ENCODE peak calls at places on chromosomes 4 and X, in nine cellular contexts. O is left ventricle myocardium inferior; Z is cardiac muscle cell; W is effector memory CD4-positive, alpha-beta T cell; H is iPS DF 6.9; G is stimulated activated CD4-positive, alpha-beta T cell treated with anti-CD3 and anti-CD28 coated beads, Interleukin-1b, Interleukin-23, amount 100 ng/mL, for 24 hours; J is T-cell; V is RKO; X is fibroblast of pulmonary artery. E is an unnamed sample.

GRCh38 chrX:40460926-40461325 is 119.8 kb upstream of the ATP6AP2 start:
- DNase-seq in O (no peak), Z (no peak), W (no peak), H (no peak), G (no peak), J (no peak), V (no peak), X (no peak), E (no peak)

GRCh38 chrX:101265869-101266428 is 25.2 kb downstream of the TAF7L start:
- DNase-seq in O (no peak), Z (no peak), W (no peak), H (no peak), G (no peak), J (no peak), V (peak; percentile 13), X (peak; percentile 58), E (no peak)

GRCh38 chr4:41692717-41693345 is 55.7 kb downstream of the PHOX2B start:
- DNase-seq in O (peak; percentile 19), Z (peak; percentile 73), W (no peak), H (peak; percentile 29), G (no peak), J (peak; percentile 2), V (peak; percentile 66), X (peak; percentile 70), E (peak; percentile 63)

GRCh38 chr4:143335979-143336827 is 473 bp upstream of the GAB1 start:
- DNase-seq in O (peak; percentile 94), Z (peak; percentile 93), W (no peak), H (peak; percentile 54), G (no peak), J (no peak), V (peak; percentile 80), X (peak; percentile 93), E (peak; percentile 92)

GRCh38 chr4:104815593-104816156 is 321.0 kb upstream of the CXXC4 start:
- DNase-seq in O (no peak), Z (no peak), W (no peak), H (no peak), G (no peak), J (no peak), V (peak; percentile 4), X (no peak), E (no peak)

GRCh38 chr4:151163855-151164254 is 64.4 kb downstream of the RPS3A start:
- DNase-seq in O (no peak), Z (no peak), W (no peak), H (no peak), G (no peak), J (no peak), V (no peak), X (no peak), E (no peak)

GRCh38 chrX:151973851-151974335 is 583 bp downstream of the GABRE start:
- DNase-seq in O (peak; percentile 37), Z (peak; percentile 2), W (no peak), H (no peak), G (no peak), J (no peak), V (no peak), X (no peak), E (peak; percentile 54)

GRCh38 chr4:106854970-106855369 is 181.1 kb downstream of the DKK2 start:
- DNase-seq in O (no peak), Z (no peak), W (no peak), H (no peak), G (no peak), J (no peak), V (no peak), X (no peak), E (no peak)

GRCh38 chrX:123731258-123731986 is 1.4 kb downstream of the THOC2 start:
- DNase-seq in O (no peak), Z (peak; percentile 2), W (no peak), H (no peak), G (no peak), J (no peak), V (peak; percentile 49), X (peak; percentile 38), E (no peak)

GRCh38 chrX:64976673-64977040 is 407 bp upstream of the ZC4H2 start:
- DNase-seq in O (no peak), Z (no peak), W (no peak), H (no peak), G (no peak), J (no peak), V (no peak), X (no peak), E (no peak)

GRCh38 chrX:69062493-69062892 is 102.8 kb downstream of the PJA1 start:
- DNase-seq in O (no peak), Z (no peak), W (no peak), H (no peak), G (no peak), J (no peak), V (no peak), X (no peak), E (no peak)